ENCODE peak calls at places on chromosome 3, in four cellular contexts. One of them, this sample, is unnamed.

GRCh38 chr3:113260980-113261920 is 49.9 kb downstream of the BOC start:
- DNase-seq in GM04504: no peak
- DNase-seq in NCI-H748 treated with DMSO at 0.1 percent for 48 hours: no peak
- DNase-seq in H4: no peak
- DNase-seq in this sample: no peak

GRCh38 chr3:188153498-188153948 is 434 bp upstream of the LPP start:
- DNase-seq in NCI-H748 treated with DMSO at 0.1 percent for 48 hours: peak
- DNase-seq in GM04504: peak
- DNase-seq in H4: peak
- DNase-seq in this sample: peak

GRCh38 chr3:9793161-9793781 is 389 bp downstream of the ARPC4 start:
- DNase-seq in GM04504: no peak
- DNase-seq in NCI-H748 treated with DMSO at 0.1 percent for 48 hours: no peak
- DNase-seq in H4: no peak
- DNase-seq in this sample: no peak

GRCh38 chr3:71579934-71580318 is 3.6 kb downstream of the FOXP1 start:
- DNase-seq in NCI-H748 treated with DMSO at 0.1 percent for 48 hours: peak
- DNase-seq in GM04504: no peak
- DNase-seq in H4: peak
- DNase-seq in this sample: no peak

GRCh38 chr3:192207661-192208060 is 519.7 kb downstream of the FGF12 start:
- DNase-seq in GM04504: no peak
- DNase-seq in H4: no peak
- DNase-seq in NCI-H748 treated with DMSO at 0.1 percent for 48 hours: peak
- DNase-seq in this sample: no peak

GRCh38 chr3:171442184-171442583 is 18.0 kb downstream of the TNIK start:
- DNase-seq in NCI-H748 treated with DMSO at 0.1 percent for 48 hours: no peak
- DNase-seq in GM04504: no peak
- DNase-seq in H4: no peak
- DNase-seq in this sample: no peak

GRCh38 chr3:42080452-42080872 is 10.7 kb upstream of the TRAK1 start:
- DNase-seq in GM04504: no peak
- DNase-seq in H4: peak
- DNase-seq in NCI-H748 treated with DMSO at 0.1 percent for 48 hours: no peak
- DNase-seq in this sample: no peak

GRCh38 chr3:77563012-77563411 is 523.1 kb downstream of the ROBO2 start:
- DNase-seq in NCI-H748 treated with DMSO at 0.1 percent for 48 hours: no peak
- DNase-seq in H4: no peak
- DNase-seq in GM04504: no peak
- DNase-seq in this sample: no peak

GRCh38 chr3:177197934-177198484 is 727 bp upstream of the TBL1XR1 start:
- DNase-seq in H4: no peak
- DNase-seq in GM04504: no peak
- DNase-seq in NCI-H748 treated with DMSO at 0.1 percent for 48 hours: peak
- DNase-seq in this sample: no peak

GRCh38 chr3:128447561-128448013 is 19.1 kb downstream of the DNAJB8 start:
- DNase-seq in NCI-H748 treated with DMSO at 0.1 percent for 48 hours: no peak
- DNase-seq in GM04504: no peak
- DNase-seq in H4: no peak
- DNase-seq in this sample: no peak

GRCh38 chr3:149487598-149488197 is 13.2 kb downstream of the TM4SF4 start:
- DNase-seq in H4: peak
- DNase-seq in NCI-H748 treated with DMSO at 0.1 percent for 48 hours: no peak
- DNase-seq in GM04504: no peak
- DNase-seq in this sample: peak

GRCh38 chr3:10315771-10316344 is 5.1 kb downstream of the SEC13 start:
- DNase-seq in NCI-H748 treated with DMSO at 0.1 percent for 48 hours: no peak
- DNase-seq in H4: no peak
- DNase-seq in GM04504: no peak
- DNase-seq in this sample: no peak

GRCh38 chr3:82610236-82610635 is 848.8 kb upstream of the GBE1 start:
- DNase-seq in H4: no peak
- DNase-seq in GM04504: no peak
- DNase-seq in NCI-H748 treated with DMSO at 0.1 percent for 48 hours: no peak
- DNase-seq in this sample: no peak

This sample was measured in neural crest cell.